ENCODE peak calls at places on chromosomes 6 and 20, in four cellular contexts. U is activated CD8-positive, alpha-beta T cell treated with anti-CD3 and anti-CD28 coated beads for 36 hours; Y is fibroblast of lung; F is SK-N-SH. T is an unnamed sample.

GRCh38 chr6:124962617-124963415 is 579 bp downstream of the RNF217 start:
- DNase-seq in U (no peak), Y (peak), F (peak), T (peak)

GRCh38 chr6:44530209-44530909 is 142.9 kb downstream of the CDC5L start:
- DNase-seq in U (no peak), Y (no peak), F (no peak), T (no peak)

GRCh38 chr20:23086931-23087411 is 847 bp upstream of the CD93 start:
- DNase-seq in U (no peak), Y (no peak), F (no peak), T (no peak)

GRCh38 chr20:63092660-63093215 is 86.0 kb upstream of the BHLHE23 start:
- DNase-seq in U (no peak), Y (no peak), F (no peak), T (no peak)

GRCh38 chr6:140790109-140790508 is 1342.6 kb upstream of the GJE1 start:
- DNase-seq in U (no peak), Y (no peak), F (no peak), T (no peak)

GRCh38 chr6:158519761-158520160 is 40.1 kb upstream of the TMEM181 start:
- DNase-seq in U (no peak), Y (no peak), F (no peak), T (no peak)

GRCh38 chr6:142075516-142076101 is 57.1 kb upstream of the GJE1 start:
- DNase-seq in U (no peak), Y (no peak), F (no peak), T (no peak)

GRCh38 chr6:108165714-108166663 is at the start of gene NR2E1:
- DNase-seq in U (peak), Y (peak), F (peak), T (peak)

GRCh38 chr6:110414669-110415296 is 592 bp downstream of the DDO start:
- DNase-seq in U (no peak), Y (no peak), F (no peak), T (no peak)

GRCh38 chr20:35252037-35252461 is 25.6 kb downstream of the MMP24 start:
- DNase-seq in U (peak), Y (no peak), F (no peak), T (no peak)

GRCh38 chr6:116572162-116572561 is 858 bp downstream of the RWDD1 start:
- DNase-seq in U (peak), Y (peak), F (peak), T (peak)

GRCh38 chr6:157151989-157152388 is 171.3 kb downstream of the TMEM242 start:
- DNase-seq in U (no peak), Y (peak), F (peak), T (no peak)

GRCh38 chr20:59958123-59958522 is at the start of gene CDH26:
- DNase-seq in U (no peak), Y (no peak), F (no peak), T (no peak)

GRCh38 chr6:133244502-133244901 is 3.3 kb downstream of the EYA4 start:
- DNase-seq in U (no peak), Y (no peak), F (no peak), T (no peak)

GRCh38 chr6:75481394-75481793 is 12.2 kb downstream of the FILIP1 start:
- DNase-seq in U (no peak), Y (peak), F (no peak), T (no peak)

GRCh38 chr6:110784610-110784979 is 30.7 kb downstream of the CDK19 start:
- DNase-seq in U (no peak), Y (no peak), F (no peak), T (no peak)

GRCh38 chr6:148432405-148433195 is 90.0 kb downstream of the SASH1 start:
- DNase-seq in U (no peak), Y (peak), F (no peak), T (no peak)

GRCh38 chr20:51013577-51014330 is 9.2 kb downstream of the KCNG1 start:
- DNase-seq in U (no peak), Y (no peak), F (no peak), T (no peak)

GRCh38 chr6:132693478-132693877 is 20.4 kb downstream of the VNN1 start:
- DNase-seq in U (no peak), Y (peak), F (no peak), T (no peak)

GRCh38 chr6:108559884-108560462 is 744 bp upstream of the FOXO3 start:
- DNase-seq in U (peak), Y (peak), F (peak), T (no peak)

GRCh38 chr6:24757610-24758009 is 17.1 kb upstream of the GMNN start:
- DNase-seq in U (no peak), Y (no peak), F (no peak), T (no peak)

GRCh38 chr6:167684276-167685104 is 142.2 kb upstream of the AFDN start:
- DNase-seq in U (no peak), Y (no peak), F (no peak), T (no peak)

GRCh38 chr6:75526502-75527127 is 33.0 kb upstream of the FILIP1 start:
- DNase-seq in U (peak), Y (peak), F (peak), T (peak)

GRCh38 chr20:51953731-51954340 is 151.5 kb upstream of the SALL4 start:
- DNase-seq in U (no peak), Y (no peak), F (no peak), T (no peak)

GRCh38 chr20:53922901-53923314 is 147.5 kb downstream of the BCAS1 start:
- DNase-seq in U (no peak), Y (peak), F (no peak), T (peak)

GRCh38 chr6:11535801-11536230 is 1.7 kb upstream of the TMEM170B start:
- DNase-seq in U (peak), Y (peak), F (no peak), T (no peak)

GRCh38 chr6:69917834-69918233 is 51.5 kb downstream of the COL19A1 start:
- DNase-seq in U (peak), Y (peak), F (no peak), T (peak)

GRCh38 chr20:18849131-18849530 is 35.5 kb downstream of the SCP2D1 start:
- DNase-seq in U (no peak), Y (no peak), F (no peak), T (no peak)

GRCh38 chr20:53291548-53291947 is 302.1 kb downstream of the ZNF217 start:
- DNase-seq in U (peak), Y (no peak), F (no peak), T (no peak)

GRCh38 chr20:32808438-32808837 is 11.3 kb upstream of the MAPRE1 start:
- DNase-seq in U (no peak), Y (no peak), F (no peak), T (no peak)

GRCh38 chr6:47809863-47810262 is 28.0 kb downstream of the OPN5 start:
- DNase-seq in U (no peak), Y (no peak), F (no peak), T (no peak)

DNA sequence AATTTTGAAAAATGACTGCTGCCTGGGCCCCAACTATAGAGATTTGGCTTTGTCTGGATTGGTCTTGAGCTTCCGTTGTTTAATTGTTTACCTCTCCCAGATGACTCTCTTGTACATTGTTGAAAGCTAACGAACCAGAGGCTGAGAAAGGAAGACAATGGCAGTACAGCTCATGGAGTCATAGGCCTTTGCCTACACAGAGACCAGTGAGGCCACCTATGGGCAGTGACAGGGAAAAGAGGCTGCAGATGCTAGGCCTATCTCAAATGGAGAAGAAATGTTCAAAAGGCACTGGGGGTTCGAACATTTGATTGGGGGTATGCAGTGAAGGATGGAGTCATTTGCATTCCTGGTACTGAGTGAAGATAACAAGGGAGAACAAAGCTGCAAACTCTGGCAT is 29.1 kb downstream of the OPN5 start:
- DNase-seq in U (no peak), Y (no peak), F (no peak), T (no peak)
- TF ChIP-seq CTCF in U (no peak), Y (no peak), F (no peak), T (no peak)

GRCh38 chr20:15756001-15756400 is 817.2 kb downstream of the KIF16B start:
- DNase-seq in U (no peak), Y (no peak), F (no peak), T (no peak)

GRCh38 chr20:15763344-15763743 is 809.9 kb downstream of the KIF16B start:
- DNase-seq in U (no peak), Y (peak), F (no peak), T (no peak)

GRCh38 chr20:15760217-15760567 is 813.1 kb downstream of the KIF16B start:
- DNase-seq in U (no peak), Y (no peak), F (no peak), T (no peak)

GRCh38 chr20:15756401-15756800 is 816.8 kb downstream of the KIF16B start:
- DNase-seq in U (no peak), Y (no peak), F (no peak), T (no peak)

GRCh38 chr20:15759546-15760216 is 813.6 kb downstream of the KIF16B start:
- DNase-seq in U (no peak), Y (no peak), F (peak), T (no peak)
- TF ChIP-seq CTCF in U (no peak), Y (no peak), F (peak), T (no peak)

GRCh38 chr6:6491761-6492160 is 96.8 kb upstream of the LY86 start:
- DNase-seq in U (no peak), Y (no peak), F (no peak), T (no peak)

GRCh38 chr6:6495851-6496250 is 92.7 kb upstream of the LY86 start:
- DNase-seq in U (no peak), Y (no peak), F (no peak), T (no peak)

GRCh38 chr6:6492675-6493074 is 95.8 kb upstream of the LY86 start:
- DNase-seq in U (no peak), Y (no peak), F (no peak), T (no peak)

GRCh38 chr6:6497541-6497940 is 91.0 kb upstream of the LY86 start:
- DNase-seq in U (no peak), Y (no peak), F (no peak), T (no peak)

GRCh38 chr6:6494677-6495076 is 93.8 kb upstream of the LY86 start:
- DNase-seq in U (peak), Y (no peak), F (peak), T (peak)
- TF ChIP-seq CTCF in U (peak), Y (no peak), F (peak), T (peak)

GRCh38 chr6:128164254-128164653 is 263.4 kb upstream of the THEMIS start:
- DNase-seq in U (no peak), Y (no peak), F (no peak), T (no peak)

GRCh38 chr6:128171182-128171581 is 270.3 kb upstream of the THEMIS start:
- DNase-seq in U (no peak), Y (no peak), F (no peak), T (no peak)

GRCh38 chr6:128172752-128173151 is 271.9 kb upstream of the THEMIS start:
- DNase-seq in U (no peak), Y (no peak), F (no peak), T (no peak)

GRCh38 chr6:128167552-128167951 is 266.7 kb upstream of the THEMIS start:
- DNase-seq in U (no peak), Y (peak), F (no peak), T (no peak)

DNA sequence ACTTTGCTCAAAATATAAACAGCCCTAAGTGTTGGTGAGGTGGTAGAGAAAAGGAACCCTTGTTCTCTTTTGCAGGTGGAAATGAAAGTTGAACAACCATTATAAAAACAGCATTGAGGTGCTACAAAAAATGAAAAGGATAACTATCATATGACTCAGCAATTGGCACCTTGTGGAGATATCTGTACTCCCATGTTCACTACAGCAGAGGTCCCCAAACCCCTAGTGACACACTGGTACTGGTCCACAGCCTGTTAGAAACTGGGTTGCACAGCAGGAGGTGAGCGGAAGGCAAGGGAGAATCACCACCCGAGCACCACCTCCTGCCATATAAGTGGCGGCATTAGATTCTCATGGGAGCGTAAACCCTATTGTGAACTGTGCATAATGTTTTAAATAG is 267.4 kb upstream of the THEMIS start:
- DNase-seq in U (no peak), Y (peak), F (no peak), T (no peak)
- TF ChIP-seq CTCF in U (no peak), Y (no peak), F (no peak), T (no peak)

GRCh38 chr20:43442310-43442880 is 15.3 kb upstream of the SRSF6 start:
- DNase-seq in U (no peak), Y (no peak), F (no peak), T (no peak)
- TF ChIP-seq CTCF in U (no peak), Y (no peak), F (peak), T (no peak)

GRCh38 chr6:149881066-149881766 is 16.7 kb downstream of the RAET1E start:
- DNase-seq in U (no peak), Y (no peak), F (no peak), T (no peak)

GRCh38 chr6:149884617-149885016 is 13.3 kb downstream of the RAET1E start:
- DNase-seq in U (no peak), Y (no peak), F (no peak), T (no peak)

GRCh38 chr6:149885888-149886287 is 12.0 kb downstream of the RAET1E start:
- DNase-seq in U (no peak), Y (no peak), F (no peak), T (no peak)

GRCh38 chr6:149881860-149882259 is 16.1 kb downstream of the RAET1E start:
- DNase-seq in U (no peak), Y (no peak), F (no peak), T (no peak)

DNA sequence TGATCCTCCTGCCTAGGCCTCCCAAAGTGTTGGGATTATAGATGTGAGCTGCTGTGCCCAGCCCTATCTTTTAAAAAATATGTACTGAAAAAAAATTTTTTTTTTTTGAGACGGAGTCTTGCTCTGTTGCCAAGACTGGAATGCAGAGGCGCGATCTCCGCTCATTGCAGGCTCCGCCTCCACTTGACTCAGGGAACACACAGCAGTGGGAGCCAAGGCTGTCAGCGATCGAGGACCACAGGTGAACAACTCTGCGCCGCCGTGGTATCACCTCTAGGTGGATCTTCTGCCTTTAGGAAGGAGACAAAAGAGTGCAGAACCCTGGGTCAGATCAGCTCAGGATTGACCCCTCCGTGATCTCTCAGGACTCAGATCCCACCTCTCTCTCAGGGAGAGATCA is 13.7 kb downstream of the RAET1E start:
- DNase-seq in U (no peak), Y (peak), F (no peak), T (no peak)
- TF ChIP-seq CTCF in U (no peak), Y (no peak), F (no peak), T (no peak)

GRCh38 chr6:31791324-31792089 is 4.0 kb downstream of the VARS1 start:
- DNase-seq in U (peak), Y (peak), F (peak), T (peak)
- TF ChIP-seq CTCF in U (peak), Y (peak), F (peak), T (peak)

GRCh38 chr6:73984851-73985250 is 288.8 kb downstream of the CD109 start:
- DNase-seq in U (no peak), Y (no peak), F (no peak), T (no peak)

GRCh38 chr6:73983367-73983766 is 287.4 kb downstream of the CD109 start:
- DNase-seq in U (no peak), Y (peak), F (no peak), T (no peak)

DNA sequence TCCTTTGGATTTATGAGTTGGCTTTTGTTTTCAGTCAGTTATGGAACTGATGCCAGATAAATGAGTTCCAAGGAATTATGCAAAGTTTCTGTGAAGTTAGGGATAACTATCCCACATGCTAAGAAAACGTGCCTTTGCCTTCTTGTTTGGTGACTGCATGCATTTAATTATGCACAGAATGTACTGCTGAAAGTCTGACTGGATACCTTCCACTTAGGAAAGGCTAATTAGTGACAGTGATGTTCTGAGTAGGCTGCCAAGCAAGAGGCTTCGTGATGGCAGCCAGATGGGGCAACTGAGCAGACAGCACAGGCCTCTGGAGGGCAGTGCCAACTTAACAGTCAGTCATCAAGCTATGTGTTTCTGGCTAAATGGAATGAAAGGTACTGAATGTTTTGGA is 289.9 kb downstream of the CD109 start:
- DNase-seq in U (peak), Y (peak), F (no peak), T (no peak)
- TF ChIP-seq CTCF in U (no peak), Y (peak), F (no peak), T (no peak)

GRCh38 chr6:130293800-130294199 is 71.0 kb upstream of the SAMD3 start:
- DNase-seq in U (peak), Y (peak), F (peak), T (peak)

GRCh38 chr6:130298258-130298657 is 67.6 kb upstream of the TMEM200A start:
- DNase-seq in U (no peak), Y (no peak), F (no peak), T (no peak)

GRCh38 chr6:130296854-130297253 is 69.0 kb upstream of the TMEM200A start:
- DNase-seq in U (no peak), Y (no peak), F (no peak), T (no peak)
- TF ChIP-seq CTCF in U (no peak), Y (no peak), F (no peak), T (no peak)

DNA sequence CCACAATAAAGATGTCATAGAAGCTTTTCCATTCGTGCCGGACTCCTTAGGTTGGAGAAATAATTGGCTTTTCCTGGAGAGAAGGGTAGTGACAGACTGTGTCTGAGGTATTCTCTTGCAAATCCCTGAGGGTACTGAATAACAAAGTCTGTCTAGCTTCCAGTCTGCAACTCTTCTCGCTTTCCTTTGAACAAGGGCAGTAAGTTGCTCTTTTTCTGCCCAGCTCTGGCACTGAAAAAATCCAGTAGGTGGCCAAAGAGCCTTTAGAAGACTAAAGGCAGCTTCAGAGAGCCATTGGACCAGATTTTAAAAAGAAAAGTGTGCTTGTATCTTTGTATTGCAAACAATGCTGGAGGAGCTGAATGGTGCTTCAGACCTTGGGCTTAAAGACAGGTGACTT is 20.7 kb upstream of the RREB1 start:
- DNase-seq in U (no peak), Y (peak), F (no peak), T (no peak)
- TF ChIP-seq CTCF in U (no peak), Y (peak), F (peak), T (no peak)